ENCODE peak calls at places on chromosome 13, in six cellular contexts. I is body of pancreas, H is AG04450, C is adrenal gland, E is osteocyte, K is hepatocyte. Z is an unnamed sample.

GRCh38 chr13:97261254-97262015 is 39.3 kb downstream of the MBNL2 start:
- DNase-seq in I (peak), H (no peak), C (peak), E (no peak), K (no peak), Z (no peak)

GRCh38 chr13:76397413-76397812 is 488.8 kb downstream of the KCTD12 start:
- DNase-seq in I (no peak), H (no peak), C (no peak), E (no peak), K (no peak), Z (no peak)

GRCh38 chr13:79742923-79743322 is 262.0 kb downstream of the NDFIP2 start:
- DNase-seq in I (no peak), H (no peak), C (no peak), E (no peak), K (no peak), Z (no peak)

GRCh38 chr13:108120332-108120731 is 95.0 kb downstream of the LIG4 start:
- DNase-seq in I (no peak), H (no peak), C (no peak), E (no peak), K (no peak), Z (no peak)

GRCh38 chr13:93959796-93960533 is 519.5 kb downstream of the DCT start:
- DNase-seq in I (no peak), H (no peak), C (no peak), E (no peak), K (no peak), Z (no peak)

GRCh38 chr13:32001392-32001768 is 30.2 kb upstream of the FRY start:
- DNase-seq in I (peak), H (no peak), C (no peak), E (no peak), K (peak), Z (peak)

GRCh38 chr13:62556973-62557372 is 1141.3 kb upstream of the PCDH20 start:
- DNase-seq in I (no peak), H (no peak), C (no peak), E (no peak), K (no peak), Z (no peak)

GRCh38 chr13:113008841-113009240 is 39.8 kb downstream of the MCF2L start:
- DNase-seq in I (no peak), H (no peak), C (no peak), E (no peak), K (no peak), Z (no peak)

GRCh38 chr13:89541091-89542030 is 1806.1 kb upstream of the MIR17HG start:
- DNase-seq in I (no peak), H (no peak), C (no peak), E (no peak), K (no peak), Z (no peak)

GRCh38 chr13:80214521-80214941 is 126.4 kb downstream of the SPRY2 start:
- DNase-seq in I (no peak), H (peak), C (no peak), E (no peak), K (peak), Z (peak)

GRCh38 chr13:37716796-37717195 is 118.2 kb upstream of the POSTN start:
- DNase-seq in I (no peak), H (no peak), C (no peak), E (no peak), K (no peak), Z (no peak)

GRCh38 chr13:95224064-95224463 is 77.2 kb downstream of the ABCC4 start:
- DNase-seq in I (no peak), H (no peak), C (no peak), E (no peak), K (no peak), Z (no peak)
- TF ChIP-seq CTCF in I (no peak), H (no peak), C (no peak), E (no peak), K (no peak), Z (no peak)

GRCh38 chr13:57632276-57633140 is 964 bp downstream of the PCDH17 start:
- DNase-seq in I (peak), H (no peak), C (peak), E (no peak), K (peak), Z (no peak)

GRCh38 chr13:57635541-57635940 is 4.0 kb downstream of the PCDH17 start:
- DNase-seq in I (no peak), H (no peak), C (no peak), E (no peak), K (no peak), Z (no peak)

GRCh38 chr13:57633141-57633949 is 1.8 kb downstream of the PCDH17 start:
- DNase-seq in I (peak), H (no peak), C (peak), E (no peak), K (peak), Z (no peak)

GRCh38 chr13:57634829-57635165 is 3.3 kb downstream of the PCDH17 start:
- DNase-seq in I (no peak), H (no peak), C (no peak), E (no peak), K (peak), Z (no peak)

GRCh38 chr13:57633950-57634828 is 2.6 kb downstream of the PCDH17 start:
- DNase-seq in I (peak), H (no peak), C (peak), E (no peak), K (peak), Z (no peak)
- TF ChIP-seq CTCF in I (no peak), H (no peak), C (no peak), E (no peak), K (peak), Z (no peak)

GRCh38 chr13:45882626-45883025 is 31.1 kb upstream of the SIAH3 start:
- DNase-seq in I (no peak), H (no peak), C (no peak), E (no peak), K (no peak), Z (no peak)

GRCh38 chr13:45878966-45879365 is 27.4 kb upstream of the SIAH3 start:
- DNase-seq in I (no peak), H (no peak), C (no peak), E (no peak), K (no peak), Z (no peak)

GRCh38 chr13:45880242-45880641 is 28.7 kb upstream of the SIAH3 start:
- DNase-seq in I (no peak), H (no peak), C (no peak), E (no peak), K (no peak), Z (no peak)

GRCh38 chr13:45876781-45877180 is 25.2 kb upstream of the SIAH3 start:
- DNase-seq in I (no peak), H (no peak), C (no peak), E (no peak), K (no peak), Z (no peak)

DNA sequence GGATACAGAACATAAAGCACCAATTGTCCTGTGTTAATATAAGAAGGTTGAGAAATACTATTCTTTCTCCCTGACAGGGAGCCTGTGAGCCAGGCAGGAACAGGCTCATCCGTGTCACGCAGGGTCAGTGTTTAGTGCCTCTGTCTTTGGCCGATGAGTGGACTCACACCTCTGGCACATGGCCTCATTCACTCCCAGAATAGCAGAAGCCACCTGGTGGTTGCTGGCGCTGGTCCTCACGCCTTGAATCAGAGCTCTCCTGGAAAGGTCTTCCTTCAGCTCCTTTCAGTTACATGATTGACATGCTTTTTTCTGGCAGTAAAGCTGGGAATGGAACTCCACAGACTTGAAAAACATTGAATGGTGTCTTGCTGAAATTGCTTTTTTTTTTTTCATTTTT is 28.1 kb upstream of the SIAH3 start:
- DNase-seq in I (peak), H (no peak), C (peak), E (no peak), K (peak), Z (no peak)
- TF ChIP-seq CTCF in I (no peak), H (no peak), C (no peak), E (peak), K (peak), Z (no peak)

GRCh38 chr13:106882222-106882621 is 314.3 kb upstream of the ARGLU1 start:
- DNase-seq in I (no peak), H (no peak), C (no peak), E (no peak), K (no peak), Z (no peak)

GRCh38 chr13:106887686-106888085 is 319.7 kb upstream of the ARGLU1 start:
- DNase-seq in I (no peak), H (no peak), C (no peak), E (no peak), K (no peak), Z (no peak)

DNA sequence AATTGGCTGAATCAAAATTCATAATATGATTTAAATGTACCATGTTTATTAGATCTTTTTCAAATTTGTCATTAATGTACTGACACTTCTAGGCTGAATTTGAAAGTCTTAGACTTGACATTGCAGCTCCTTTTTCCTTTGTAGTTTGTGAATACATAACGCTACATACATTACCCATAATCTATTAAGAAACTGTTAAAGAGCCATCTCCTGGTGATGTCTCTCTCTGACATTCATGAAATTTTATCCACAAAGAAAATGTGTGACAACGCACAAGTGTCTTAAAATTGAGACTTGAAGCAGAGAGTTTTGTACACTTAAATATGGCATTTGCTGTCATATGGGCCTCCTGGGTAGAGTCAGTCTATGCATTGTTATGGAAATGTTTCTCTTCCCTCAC is 320.2 kb upstream of the ARGLU1 start:
- DNase-seq in I (no peak), H (no peak), C (no peak), E (no peak), K (no peak), Z (no peak)
- TF ChIP-seq CTCF in I (no peak), H (no peak), C (no peak), E (no peak), K (no peak), Z (no peak)

DNA sequence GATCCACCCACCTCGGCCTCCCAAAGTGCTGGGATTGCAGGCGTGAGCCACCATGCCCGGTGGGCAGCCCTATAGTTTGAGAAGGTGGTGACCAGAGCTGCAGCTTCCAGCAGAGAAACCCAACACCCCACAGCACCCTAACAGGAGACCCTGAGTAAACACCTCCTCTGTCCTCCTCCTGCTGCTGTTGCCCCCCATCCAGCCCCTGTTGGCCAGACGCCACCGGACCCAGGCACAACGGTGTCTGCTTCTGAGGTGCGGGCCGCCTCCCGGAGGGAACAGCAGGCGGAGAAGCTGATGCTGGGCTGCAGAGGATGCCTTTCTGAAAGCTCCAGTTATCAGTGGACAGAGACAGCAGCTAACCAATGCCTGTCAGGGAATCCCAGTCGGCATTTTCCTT is 175.5 kb downstream of the COL4A1 start:
- DNase-seq in I (no peak), H (no peak), C (no peak), E (peak), K (no peak), Z (no peak)
- TF ChIP-seq CTCF in I (no peak), H (no peak), C (no peak), E (no peak), K (no peak), Z (no peak)

GRCh38 chr13:101939370-101939769 is 462.5 kb downstream of the FGF14 start:
- DNase-seq in I (no peak), H (no peak), C (no peak), E (no peak), K (no peak), Z (no peak)

GRCh38 chr13:101942535-101943157 is 459.2 kb downstream of the FGF14 start:
- DNase-seq in I (no peak), H (no peak), C (no peak), E (no peak), K (no peak), Z (no peak)

GRCh38 chr13:101945435-101945834 is 456.4 kb downstream of the FGF14 start:
- DNase-seq in I (no peak), H (no peak), C (no peak), E (no peak), K (no peak), Z (no peak)

GRCh38 chr13:101941095-101941777 is 460.6 kb downstream of the FGF14 start:
- DNase-seq in I (no peak), H (no peak), C (peak), E (no peak), K (no peak), Z (no peak)

GRCh38 chr13:101942038-101942437 is 459.8 kb downstream of the FGF14 start:
- DNase-seq in I (peak), H (no peak), C (peak), E (no peak), K (peak), Z (no peak)
- TF ChIP-seq CTCF in I (peak), H (peak), C (no peak), E (peak), K (peak), Z (peak)

GRCh38 chr13:66354880-66355279 is 875.3 kb downstream of the PCDH9 start:
- DNase-seq in I (no peak), H (no peak), C (no peak), E (no peak), K (no peak), Z (no peak)

GRCh38 chr13:66358564-66358963 is 871.6 kb downstream of the PCDH9 start:
- DNase-seq in I (no peak), H (no peak), C (no peak), E (no peak), K (no peak), Z (no peak)

GRCh38 chr13:66348745-66349720 is 881.1 kb downstream of the PCDH9 start:
- DNase-seq in I (peak), H (no peak), C (no peak), E (no peak), K (no peak), Z (no peak)

GRCh38 chr13:66349945-66350344 is 880.2 kb downstream of the PCDH9 start:
- DNase-seq in I (no peak), H (no peak), C (no peak), E (no peak), K (no peak), Z (no peak)

GRCh38 chr13:66353664-66354063 is 876.5 kb downstream of the PCDH9 start:
- DNase-seq in I (peak), H (no peak), C (no peak), E (no peak), K (peak), Z (no peak)
- TF ChIP-seq CTCF in I (peak), H (no peak), C (no peak), E (peak), K (no peak), Z (no peak)

DNA sequence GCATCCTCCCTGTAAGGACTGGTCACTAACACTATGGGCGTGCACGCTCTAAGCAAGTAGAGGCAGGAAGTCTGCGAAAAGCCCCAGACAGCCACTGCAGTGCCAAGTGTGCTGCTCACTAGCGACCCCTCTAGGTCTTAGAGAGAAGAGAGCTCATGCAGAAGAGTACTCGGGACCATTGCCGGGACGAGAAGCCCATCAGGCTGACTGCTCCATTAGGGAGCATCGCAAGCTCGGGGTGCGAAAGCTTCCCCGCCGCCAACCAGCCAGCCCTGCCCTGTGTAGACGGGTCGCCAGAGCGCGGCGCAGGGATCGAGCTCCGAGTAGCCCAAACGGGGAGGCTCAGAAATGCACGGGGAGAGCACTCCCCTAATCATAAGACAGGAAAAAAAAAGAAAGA is 16.6 kb downstream of the POU4F1 start:
- DNase-seq in I (no peak), H (no peak), C (no peak), E (no peak), K (no peak), Z (no peak)
- TF ChIP-seq CTCF in I (no peak), H (peak), C (no peak), E (peak), K (peak), Z (no peak)

GRCh38 chr13:44409595-44409994 is 36.0 kb downstream of the SERP2 start:
- DNase-seq in I (no peak), H (no peak), C (no peak), E (no peak), K (no peak), Z (no peak)

GRCh38 chr13:44407891-44408290 is 34.3 kb downstream of the SERP2 start:
- DNase-seq in I (no peak), H (no peak), C (no peak), E (no peak), K (no peak), Z (no peak)

GRCh38 chr13:44411841-44412240 is 38.2 kb downstream of the SERP2 start:
- DNase-seq in I (no peak), H (no peak), C (no peak), E (no peak), K (no peak), Z (no peak)

GRCh38 chr13:44412341-44412935 is 38.8 kb downstream of the SERP2 start:
- DNase-seq in I (no peak), H (no peak), C (no peak), E (no peak), K (no peak), Z (no peak)

DNA sequence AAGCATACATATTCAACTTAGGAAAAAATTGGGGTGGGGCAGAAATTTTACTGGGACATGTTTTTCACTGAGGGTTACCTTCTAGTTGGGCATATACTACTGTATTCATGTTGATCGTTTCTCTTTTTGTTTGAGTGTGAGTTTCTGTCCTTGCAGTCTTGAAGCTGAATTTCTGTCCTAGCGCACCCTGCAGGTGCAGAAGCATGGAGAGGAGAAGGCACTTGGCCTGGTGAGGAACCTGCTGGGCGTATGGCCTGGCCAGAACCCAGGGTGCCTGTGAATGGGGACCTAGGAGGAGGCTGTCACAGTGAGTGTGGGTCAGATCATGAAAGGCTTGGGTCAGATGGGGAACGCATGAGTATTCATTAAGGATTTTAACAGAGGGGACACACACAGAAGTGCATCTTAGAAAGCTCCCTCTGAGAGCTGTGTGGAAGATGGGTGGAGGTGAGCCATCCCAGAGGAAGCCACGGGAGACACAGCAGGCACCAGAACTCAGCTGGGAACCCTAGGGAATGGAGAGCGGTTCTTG is 36.8 kb downstream of the SERP2 start:
- DNase-seq in I (no peak), H (no peak), C (no peak), E (no peak), K (no peak), Z (no peak)
- TF ChIP-seq CTCF in I (no peak), H (no peak), C (no peak), E (peak), K (no peak), Z (no peak)